ENCODE peak calls at places on chromosome 10, in six cellular contexts. M is H1, A is A549, L is GM12878, K is HepG2, B is K562. X is an unnamed sample.

GRCh38 chr10:3071405-3072198 is 4.3 kb downstream of the PFKP start:
- DNase-seq in B (no peak), K (no peak), A (peak; percentile 85), L (no peak), M (no peak), X (no peak)

GRCh38 chr10:89478085-89478738 is 57.2 kb downstream of the SLC16A12 start:
- DNase-seq in A (peak; percentile 18), M (peak; percentile 49), K (no peak), B (no peak), L (no peak), X (no peak)

GRCh38 chr10:48592346-48592745 is 12.5 kb downstream of the ARHGAP22 start:
- DNase-seq in B (no peak), L (no peak), K (no peak), M (no peak), A (no peak), X (no peak)

GRCh38 chr10:12042409-12042796 is 206 bp downstream of the UPF2 start:
- DNase-seq in B (peak; percentile 80), A (no peak), K (no peak), M (no peak), L (no peak), X (no peak)

GRCh38 chr10:23824822-23825221 is 384.1 kb upstream of the KIAA1217 start:
- DNase-seq in M (no peak), B (no peak), A (no peak), L (no peak), K (no peak), X (no peak)

GRCh38 chr10:28991326-28991725 is 297.5 kb upstream of the LYZL1 start:
- DNase-seq in K (peak; percentile 30), A (peak; percentile 88), L (no peak), B (no peak), M (no peak), X (no peak)

GRCh38 chr10:14527915-14528314 is 197.2 kb upstream of the FRMD4A start:
- DNase-seq in M (no peak), K (no peak), L (no peak), A (no peak), B (no peak), X (no peak)

GRCh38 chr10:117198088-117198487 is 799 bp downstream of the KCNK18 start:
- DNase-seq in L (no peak), K (no peak), B (no peak), A (no peak), M (no peak), X (no peak)

GRCh38 chr10:113326160-113327111 is 226.4 kb upstream of the HABP2 start:
- DNase-seq in A (peak; percentile 86), L (peak; percentile 42), K (peak; percentile 29), M (no peak), B (peak; percentile 43), X (peak; percentile 39)

GRCh38 chr10:16789266-16789665 is 28.0 kb downstream of the RSU1 start:
- DNase-seq in M (no peak), K (no peak), L (no peak), A (no peak), B (no peak), X (no peak)

GRCh38 chr10:93198401-93199175 is 124.9 kb downstream of the CYP26A1 start:
- DNase-seq in M (no peak), A (no peak), K (no peak), L (no peak), B (no peak), X (no peak)

GRCh38 chr10:103854687-103855423 is 521 bp downstream of the SH3PXD2A start:
- DNase-seq in K (no peak), A (no peak), B (no peak), M (peak; percentile 76), L (no peak), X (peak; percentile 65)

GRCh38 chr10:93081296-93081695 is 7.6 kb downstream of the CYP26A1 start:
- DNase-seq in A (no peak), K (no peak), M (no peak), L (no peak), B (no peak), X (no peak)

GRCh38 chr10:17795088-17795487 is 14.1 kb upstream of the MRC1 start:
- DNase-seq in L (no peak), B (no peak), M (no peak), A (no peak), K (no peak), X (no peak)

GRCh38 chr10:44310762-44311562 is 73.9 kb downstream of the CXCL12 start:
- DNase-seq in L (no peak), K (no peak), M (peak; percentile 94), B (peak; percentile 93), A (peak; percentile 69), X (peak; percentile 93)

GRCh38 chr10:5670662-5671375 is 4.4 kb upstream of the ASB13 start:
- DNase-seq in M (no peak), A (no peak), K (no peak), B (no peak), L (no peak), X (peak; percentile 74)

GRCh38 chr10:89373916-89374711 is 3.7 kb upstream of the IFIT1B start:
- DNase-seq in A (peak; percentile 53), M (no peak), B (no peak), L (no peak), K (peak; percentile 93), X (peak; percentile 41)

GRCh38 chr10:20767028-20767427 is 130.1 kb downstream of the NEBL start:
- DNase-seq in L (no peak), A (no peak), B (no peak), K (no peak), M (no peak), X (no peak)

GRCh38 chr10:97631098-97631497 is 2.2 kb downstream of the MORN4 start:
- DNase-seq in A (no peak), M (no peak), B (no peak), L (no peak), K (no peak), X (no peak)

GRCh38 chr10:54622017-54622416 is 179.0 kb downstream of the PCDH15 start:
- DNase-seq in B (no peak), L (no peak), A (no peak), K (no peak), M (no peak), X (no peak)

GRCh38 chr10:70302292-70302691 is 18.5 kb upstream of the NPFFR1 start:
- DNase-seq in L (no peak), B (no peak), K (no peak), A (no peak), M (no peak), X (no peak)

GRCh38 chr10:47264797-47265281 is 35.2 kb upstream of the GDF10 start:
- DNase-seq in L (no peak), M (peak; percentile 11), A (no peak), B (no peak), K (peak; percentile 51), X (no peak)

GRCh38 chr10:28677889-28678686 is 767 bp downstream of the BAMBI start:
- DNase-seq in B (peak; percentile 29), L (no peak), A (no peak), K (no peak), M (peak; percentile 59), X (peak; percentile 40)

GRCh38 chr10:99399664-99400063 is 30.8 kb downstream of the GOT1 start:
- DNase-seq in K (no peak), M (no peak), A (no peak), L (no peak), B (no peak), X (no peak)

GRCh38 chr10:23314835-23315239 is 29.8 kb downstream of the C10orf67 start:
- DNase-seq in M (no peak), K (peak; percentile 64), B (peak; percentile 27), L (peak; percentile 28), A (peak; percentile 74), X (peak; percentile 48)

GRCh38 chr10:79207096-79207357 is 138.3 kb downstream of the ZMIZ1 start:
- DNase-seq in B (no peak), K (no peak), A (no peak), L (no peak), M (no peak), X (no peak)

GRCh38 chr10:78510566-78511323 is 477.1 kb downstream of the RPS24 start:
- DNase-seq in L (no peak), M (no peak), A (peak; percentile 19), B (no peak), K (no peak), X (no peak)

GRCh38 chr10:116771101-116771705 is 28.8 kb upstream of the HSPA12A start:
- DNase-seq in A (peak; percentile 68), K (peak; percentile 80), L (no peak), B (no peak), M (no peak), X (no peak)

GRCh38 chr10:129959544-129960492 is 4.3 kb downstream of the EBF3 start:
- DNase-seq in B (no peak), K (no peak), A (no peak), L (no peak), M (no peak), X (no peak)

GRCh38 chr10:129958686-129959543 is 5.2 kb downstream of the EBF3 start:
- DNase-seq in L (no peak), B (no peak), A (no peak), M (peak; percentile 76), K (no peak), X (no peak)

GRCh38 chr10:129962092-129962494 is 2.0 kb downstream of the EBF3 start:
- DNase-seq in K (no peak), B (no peak), M (peak; percentile 46), L (no peak), A (no peak), X (no peak)

GRCh38 chr10:129961274-129961839 is 2.7 kb downstream of the EBF3 start:
- DNase-seq in A (no peak), K (no peak), M (no peak), L (no peak), B (no peak), X (no peak)

GRCh38 chr10:129960493-129961273 is 3.4 kb downstream of the EBF3 start:
- DNase-seq in B (no peak), L (no peak), A (no peak), M (no peak), K (no peak), X (no peak)
- H3K27ac ChIP-seq in B (no peak overlapping the region), L (no peak overlapping the region), A (no peak overlapping the region), M (no peak overlapping the region), K (no peak overlapping the region), X (no peak overlapping the region)

GRCh38 chr10:33252324-33252723 is 82.1 kb downstream of the NRP1 start:
- DNase-seq in B (no peak), K (no peak), A (no peak), L (no peak), M (no peak), X (no peak)
- TF ChIP-seq CHD2 in B (no peak), K (no peak), A (no peak), L (no peak), M (no peak), X (no peak)

DNA sequence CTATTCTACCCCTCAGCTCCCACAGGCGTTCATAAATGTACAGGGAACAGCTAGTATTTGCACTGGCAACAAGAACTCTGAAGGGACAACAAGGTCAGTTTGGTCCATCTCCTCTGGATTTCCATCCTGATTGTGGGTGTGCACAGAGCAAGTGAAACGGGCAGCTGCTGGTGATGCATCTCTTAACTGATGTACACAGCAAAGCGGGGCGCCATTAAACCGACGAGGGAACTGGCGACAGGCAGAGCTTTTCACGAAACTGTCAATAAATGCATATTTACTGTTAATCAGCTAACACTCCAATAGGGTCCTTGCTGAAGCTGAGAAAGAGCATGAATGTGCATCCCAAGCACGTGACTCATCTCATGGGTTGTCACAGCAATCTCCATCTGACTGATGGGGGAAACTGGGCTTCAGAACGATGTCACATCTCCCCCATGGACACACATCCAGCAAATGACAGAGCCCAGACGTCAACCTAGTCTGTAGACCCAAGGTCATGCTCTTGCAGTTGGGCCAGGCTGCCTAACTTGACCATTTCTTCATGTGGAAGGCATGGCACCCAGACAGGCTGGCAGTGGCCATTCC is 54.2 kb downstream of the FAM53B start:
- DNase-seq in K (no peak), A (no peak), M (no peak), B (no peak), L (no peak), X (no peak)
- H3K27ac ChIP-seq in K (no peak overlapping the region), A (no peak overlapping the region), M (no peak overlapping the region), B (no peak overlapping the region), L (peak overlapping the region; percentile 56), X (no peak overlapping the region)

GRCh38 chr10:49614242-49615198 is 683 bp downstream of the CHAT start:
- DNase-seq in L (no peak), M (peak; percentile 52), K (no peak), A (no peak), B (no peak), X (no peak)
- TF ChIP-seq CHD2 in L (no peak), M (no peak), K (no peak), A (no peak), B (no peak), X (no peak)